ENCODE peak calls at places on chromosomes 16 and 17, in seven cellular contexts. H is lower lobe of right lung, K is fibroblast of the aortic adventitia, G is astrocyte of the spinal cord, E is fibroblast of mammary gland, C is GM06990, U is fibroblast of lung. I is an unnamed sample.

GRCh38 chr17:9401434-9401833 is 174.2 kb downstream of the STX8 start:
- DNase-seq in C (no peak), U (no peak), K (peak), E (no peak), G (peak), H (no peak), I (no peak)

GRCh38 chr16:71670537-71670936 is 44.6 kb downstream of the MARVELD3 start:
- DNase-seq in G (no peak), H (no peak), C (no peak), K (no peak), E (no peak), U (no peak), I (no peak)

GRCh38 chr17:37792787-37793186 is 47.9 kb upstream of the HNF1B start:
- DNase-seq in E (peak), G (peak), H (no peak), U (no peak), K (no peak), C (no peak), I (no peak)

GRCh38 chr17:81684442-81684911 is 666 bp downstream of the HGS start:
- DNase-seq in U (peak), H (no peak), G (peak), E (peak), K (peak), C (no peak), I (no peak)

GRCh38 chr16:2244926-2245795 is 6.2 kb downstream of the ECI1 start:
- DNase-seq in K (no peak), U (no peak), G (no peak), E (no peak), H (no peak), C (no peak), I (no peak)

GRCh38 chr17:40548982-40549680 is 16.1 kb downstream of the CCR7 start:
- DNase-seq in E (peak), G (peak), U (peak), H (peak), C (no peak), K (peak), I (peak)

GRCh38 chr17:27947005-27947406 is 53.8 kb upstream of the LYRM9 start:
- DNase-seq in G (no peak), U (no peak), E (no peak), C (no peak), H (no peak), K (no peak), I (no peak)

GRCh38 chr16:70465999-70466811 is 11.8 kb downstream of the FCSK start:
- DNase-seq in K (no peak), G (no peak), C (no peak), H (no peak), U (no peak), E (no peak), I (no peak)

GRCh38 chr16:7227193-7227825 is 105.3 kb upstream of the RBFOX1 start:
- DNase-seq in E (no peak), H (no peak), G (no peak), C (no peak), K (no peak), U (no peak), I (no peak)

GRCh38 chr17:50604470-50604869 is 30.2 kb upstream of the ABCC3 start:
- DNase-seq in H (peak), K (peak), C (no peak), G (peak), U (peak), E (peak), I (no peak)

GRCh38 chr17:31581022-31581483 is 189.6 kb downstream of the RAB11FIP4 start:
- DNase-seq in H (peak), U (peak), C (no peak), G (peak), K (peak), E (peak), I (peak)

GRCh38 chr16:20941635-20941926 is 41.0 kb downstream of the LYRM1 start:
- DNase-seq in E (no peak), K (no peak), G (no peak), U (no peak), C (no peak), H (no peak), I (no peak)

GRCh38 chr16:85195884-85196816 is 83.9 kb upstream of the CIBAR2 start:
- DNase-seq in G (no peak), C (no peak), K (peak), E (no peak), H (no peak), U (no peak), I (no peak)

GRCh38 chr16:69114346-69114975 is 9.0 kb downstream of the HAS3 start:
- DNase-seq in G (no peak), E (no peak), U (no peak), C (no peak), K (no peak), H (no peak), I (no peak)
- TF ChIP-seq CTCF in G (no peak), E (no peak), U (no peak), C (no peak), K (no peak), H (no peak), I (no peak)

GRCh38 chr16:31441956-31442355 is 633 bp downstream of the ZNF843 start:
- DNase-seq in H (no peak), G (no peak), U (no peak), E (no peak), C (no peak), K (no peak), I (no peak)
- H3K4me3 ChIP-seq in H (peak), G (peak), U (peak), E (peak), C (no peak), K (peak), I (peak)

GRCh38 chr16:66376577-66377326 is 10.3 kb downstream of the CDH5 start:
- DNase-seq in C (no peak), U (no peak), K (no peak), G (no peak), E (no peak), H (no peak), I (no peak)

GRCh38 chr16:66378739-66379570 is 12.5 kb downstream of the CDH5 start:
- DNase-seq in G (no peak), K (no peak), C (no peak), U (no peak), H (no peak), E (no peak), I (no peak)

GRCh38 chr16:66375451-66375850 is 9.0 kb downstream of the CDH5 start:
- DNase-seq in H (no peak), U (no peak), C (no peak), E (no peak), K (no peak), G (no peak), I (no peak)

GRCh38 chr16:66376114-66376513 is 9.6 kb downstream of the CDH5 start:
- DNase-seq in G (no peak), C (no peak), H (no peak), E (no peak), K (no peak), U (no peak), I (no peak)

DNA sequence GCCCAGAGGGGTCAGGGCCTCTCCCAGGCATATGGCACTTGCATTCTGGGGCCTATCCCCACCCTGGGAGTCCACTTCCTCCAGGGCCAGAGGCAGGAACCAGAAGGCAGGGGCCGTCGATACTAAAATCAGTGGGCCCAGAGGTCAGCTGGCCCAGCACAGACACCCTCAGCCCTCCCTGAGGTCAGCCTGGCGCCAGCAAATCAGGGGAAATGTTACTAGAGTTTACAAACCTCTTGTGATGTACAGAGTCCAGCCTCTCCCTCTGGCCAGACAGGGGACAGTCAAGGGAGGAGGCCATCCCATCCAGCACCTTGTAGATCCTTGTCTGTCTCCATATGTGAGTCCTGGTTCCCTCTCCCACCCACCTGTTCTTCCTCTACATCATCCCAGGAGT is 10.8 kb downstream of the CDH5 start:
- DNase-seq in H (no peak), K (no peak), E (no peak), U (no peak), G (no peak), C (no peak), I (no peak)
- TF ChIP-seq CTCF in H (no peak), K (no peak), E (no peak), U (no peak), G (no peak), C (no peak), I (no peak)

DNA sequence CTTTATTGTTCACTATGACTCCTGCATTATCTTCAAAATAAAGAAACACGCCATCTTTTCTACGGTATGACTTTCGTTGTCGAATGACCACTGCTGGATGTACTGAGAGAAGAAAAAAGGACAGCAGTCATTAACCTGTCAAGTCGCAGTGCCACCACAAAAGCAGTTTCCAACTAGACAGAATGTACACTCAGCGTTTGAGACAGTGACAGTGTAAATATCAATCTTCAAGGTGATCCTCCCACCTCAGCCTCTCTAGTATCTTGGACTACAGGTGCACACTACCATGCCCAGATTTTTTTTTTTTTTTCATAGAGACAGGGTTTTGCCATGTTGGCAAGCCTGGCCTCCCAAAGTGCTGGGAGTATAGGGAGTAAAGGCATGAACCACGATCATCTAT is 3.1 kb downstream of the RPL23 start:
- DNase-seq in C (no peak), U (no peak), K (no peak), H (no peak), G (no peak), E (no peak), I (no peak)
- H3K4me3 ChIP-seq in C (no peak), U (peak), K (peak), H (no peak), G (no peak), E (peak), I (no peak)

GRCh38 chr16:82439678-82440293 is 187.0 kb upstream of the CDH13 start:
- DNase-seq in E (no peak), H (no peak), C (no peak), G (no peak), U (no peak), K (peak), I (no peak)
- TF ChIP-seq CTCF in E (peak), H (peak), C (peak), G (peak), U (peak), K (peak), I (peak)